ENCODE peak calls at places on chromosome 19, in seven cellular contexts. I, N, X, B, J, Z and Y are unnamed samples.

GRCh38 chr19:35269425-35270117 is 809 bp downstream of the USF2 start:
- DNase-seq in I (peak), N (peak), X (peak), B (peak), J (peak), Z (peak), Y (peak)

GRCh38 chr19:6501740-6502648 is at the start of gene TUBB4A:
- DNase-seq in I (no peak), N (no peak), X (no peak), B (no peak), J (peak), Z (no peak), Y (no peak)

GRCh38 chr19:28977826-28978225 is 235.1 kb downstream of the UQCRFS1 start:
- DNase-seq in I (no peak), N (no peak), X (no peak), B (no peak), J (no peak), Z (no peak), Y (no peak)

GRCh38 chr19:54179921-54180452 is 7.0 kb upstream of the TMC4 start:
- DNase-seq in I (no peak), N (no peak), X (no peak), B (no peak), J (no peak), Z (no peak), Y (no peak)

GRCh38 chr19:57606931-57607330 is 7.1 kb upstream of the ZNF134 start:
- DNase-seq in I (no peak), N (no peak), X (no peak), B (no peak), J (no peak), Z (no peak), Y (no peak)

GRCh38 chr19:33686687-33687541 is 65.2 kb downstream of the CHST8 start:
- DNase-seq in I (no peak), N (no peak), X (no peak), B (no peak), J (no peak), Z (no peak), Y (peak)

GRCh38 chr19:34165295-34165738 is 7.0 kb upstream of the LSM14A start:
- DNase-seq in I (no peak), N (no peak), X (no peak), B (no peak), J (no peak), Z (no peak), Y (no peak)

GRCh38 chr19:904545-904944 is 8.5 kb downstream of the R3HDM4 start:
- DNase-seq in I (no peak), N (no peak), X (no peak), B (no peak), J (no peak), Z (no peak), Y (no peak)

GRCh38 chr19:14070268-14071050 is 2.1 kb upstream of the MISP3 start:
- DNase-seq in I (no peak), N (no peak), X (no peak), B (no peak), J (no peak), Z (no peak), Y (peak)

GRCh38 chr19:49514151-49514550 is 1.7 kb downstream of the FCGRT start:
- DNase-seq in I (no peak), N (no peak), X (no peak), B (no peak), J (no peak), Z (no peak), Y (no peak)

GRCh38 chr19:49157445-49158224 is at the start of gene TRPM4:
- DNase-seq in I (no peak), N (peak), X (peak), B (peak), J (peak), Z (peak), Y (peak)

GRCh38 chr19:51712461-51713081 is 11.2 kb downstream of the HAS1 start:
- DNase-seq in I (no peak), N (no peak), X (no peak), B (no peak), J (no peak), Z (no peak), Y (no peak)

GRCh38 chr19:36488816-36489138 is 584 bp downstream of the ZNF566 start:
- DNase-seq in I (no peak), N (no peak), X (no peak), B (no peak), J (peak), Z (no peak), Y (no peak)

GRCh38 chr19:35462476-35462953 is 14.5 kb downstream of the FFAR2 start:
- DNase-seq in I (peak), N (no peak), X (no peak), B (no peak), J (peak), Z (no peak), Y (no peak)

GRCh38 chr19:11230621-11231386 is 8.6 kb upstream of the ANGPTL8 start:
- DNase-seq in I (no peak), N (no peak), X (no peak), B (no peak), J (no peak), Z (no peak), Y (no peak)

GRCh38 chr19:35144600-35145436 is 1.8 kb downstream of the FXYD7 start:
- DNase-seq in I (no peak), N (no peak), X (no peak), B (no peak), J (peak), Z (no peak), Y (no peak)

GRCh38 chr19:33399745-33400681 is 26.5 kb downstream of the CEBPG start:
- DNase-seq in I (no peak), N (peak), X (peak), B (no peak), J (no peak), Z (no peak), Y (no peak)

GRCh38 chr19:24074720-24075119 is 12.3 kb upstream of the ZNF254 start:
- DNase-seq in I (no peak), N (no peak), X (no peak), B (no peak), J (no peak), Z (no peak), Y (no peak)

GRCh38 chr19:33641261-33641660 is 19.5 kb downstream of the CHST8 start:
- DNase-seq in I (no peak), N (no peak), X (no peak), B (no peak), J (no peak), Z (no peak), Y (no peak)

GRCh38 chr19:51417107-51417806 is at the start of gene SIGLEC10:
- DNase-seq in I (no peak), N (no peak), X (no peak), B (no peak), J (peak), Z (no peak), Y (peak)

DNA sequence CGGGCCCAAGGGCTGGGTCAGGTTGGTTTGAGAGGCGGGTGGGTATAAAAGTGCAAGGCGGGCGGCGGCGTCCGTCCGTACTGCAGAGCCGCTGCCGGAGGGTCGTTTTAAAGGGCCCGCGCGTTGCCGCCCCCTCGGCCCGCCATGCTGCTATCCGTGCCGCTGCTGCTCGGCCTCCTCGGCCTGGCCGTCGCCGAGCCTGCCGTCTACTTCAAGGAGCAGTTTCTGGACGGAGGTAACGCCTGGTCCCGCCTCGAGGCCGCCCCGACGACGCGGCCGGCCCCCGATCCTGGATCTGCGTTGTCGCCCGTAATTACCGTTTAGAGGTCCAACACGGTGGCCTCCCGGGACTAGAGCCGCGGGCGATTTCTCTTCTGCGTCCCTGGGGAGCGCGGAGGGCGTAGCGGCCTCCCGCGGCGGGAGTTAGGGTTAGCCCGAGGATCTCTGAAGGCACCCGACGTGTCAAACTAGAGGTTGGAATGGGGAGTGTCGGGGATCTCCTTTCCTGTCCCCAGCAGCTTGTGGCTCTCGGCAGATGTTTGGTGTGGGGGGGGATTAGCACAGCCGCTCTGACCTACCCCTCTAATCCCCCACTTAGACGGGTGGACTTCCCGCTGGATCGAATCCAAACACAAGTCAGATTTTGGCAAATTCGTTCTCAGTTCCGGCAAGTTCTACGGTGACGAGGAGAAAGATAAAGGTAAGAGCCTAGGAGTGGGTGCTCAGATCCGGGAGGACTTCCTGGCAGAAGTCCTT is at the start of gene CALR:
- DNase-seq in I (no peak), N (no peak), X (peak), B (no peak), J (peak), Z (no peak), Y (peak)
- TF ChIP-seq CTCF in I (peak), N (no peak), X (peak), B (peak), J (peak), Z (peak), Y (no peak)

DNA sequence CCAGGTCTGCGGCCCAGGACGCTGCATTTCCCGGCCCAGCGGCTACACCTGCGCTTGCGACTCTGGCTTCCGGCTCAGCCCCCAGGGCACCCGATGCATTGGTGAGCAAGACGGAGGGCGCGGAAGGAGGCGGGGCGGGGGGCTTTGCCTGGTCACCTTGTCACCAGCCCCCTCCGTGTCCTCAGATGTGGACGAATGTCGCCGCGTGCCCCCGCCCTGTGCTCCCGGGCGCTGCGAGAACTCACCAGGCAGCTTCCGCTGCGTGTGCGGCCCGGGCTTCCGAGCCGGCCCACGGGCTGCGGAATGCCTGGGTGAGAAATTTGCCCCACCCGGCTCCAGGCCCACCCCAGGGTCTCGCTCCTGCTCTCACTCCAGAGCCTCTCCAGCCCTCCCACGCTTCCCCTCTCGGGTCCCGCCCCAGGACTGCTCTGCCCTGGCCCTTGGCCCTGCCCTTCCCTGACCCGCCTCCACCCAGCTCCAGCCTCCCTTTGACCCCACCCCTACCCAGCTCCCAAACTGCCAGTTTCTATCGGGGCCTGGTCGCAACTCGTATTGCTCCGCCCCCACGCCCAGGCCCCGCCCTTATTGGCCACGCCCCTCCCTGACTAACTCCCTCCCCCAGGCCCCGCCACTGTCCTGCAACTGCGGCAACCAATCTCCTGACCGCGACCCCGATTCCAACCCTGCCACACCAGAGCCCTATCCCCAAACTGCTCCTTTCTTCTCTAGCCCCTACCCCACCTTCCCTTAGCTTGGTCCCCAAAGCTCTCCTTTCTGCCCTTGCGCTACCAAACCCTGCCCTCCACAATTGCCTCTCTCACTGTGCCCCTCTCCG is 8.6 kb downstream of the LTBP4 start:
- DNase-seq in I (peak), N (peak), X (peak), B (peak), J (peak), Z (peak), Y (peak)
- TF ChIP-seq POLR2A in I (peak), N (peak), X (no peak), B (no peak), J (peak), Z (no peak), Y (no peak)

DNA sequence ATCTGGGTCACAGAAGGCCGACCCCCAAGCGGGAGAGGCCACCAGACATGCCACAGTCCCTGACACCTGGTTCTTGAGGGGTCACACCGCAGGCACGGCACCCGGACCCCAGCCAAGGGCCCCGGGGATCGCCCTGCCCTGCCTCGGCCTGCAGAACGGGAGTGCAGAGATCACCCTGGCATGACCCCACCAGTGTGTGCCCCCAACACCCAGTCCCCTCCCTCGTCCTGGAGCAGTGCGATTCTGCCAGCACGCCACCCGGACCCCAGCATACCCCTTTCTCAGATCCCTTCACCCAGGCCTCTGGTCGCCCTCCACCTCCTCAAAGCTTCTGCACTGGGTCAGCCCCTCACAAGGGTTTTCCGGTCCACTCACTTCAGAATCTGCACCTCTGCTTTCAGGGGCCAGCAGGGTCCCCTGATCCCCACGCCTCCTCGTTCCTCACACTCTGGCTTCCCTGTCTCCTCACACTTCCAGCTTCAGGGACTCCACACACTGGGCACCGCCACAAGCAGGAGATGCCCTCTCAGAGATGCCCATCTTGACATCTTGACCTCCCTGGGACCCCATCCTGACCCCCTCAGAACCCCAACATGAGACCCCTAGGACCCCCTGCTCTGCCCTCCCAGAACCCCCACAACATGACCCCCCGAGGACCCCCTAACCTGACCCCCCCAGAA is 2.8 kb downstream of the MAP2K2 start:
- DNase-seq in I (no peak), N (no peak), X (no peak), B (no peak), J (no peak), Z (no peak), Y (no peak)
- H3K4me3 ChIP-seq in I (no peak), N (no peak), X (no peak), B (no peak), J (no peak), Z (no peak), Y (no peak)

GRCh38 chr19:42217522-42218442 is at the start of gene DEDD2:
- DNase-seq in I (peak), N (peak), X (peak), B (peak), J (peak), Z (peak), Y (peak)
- TF ChIP-seq CTCF in I (peak), N (no peak), X (no peak), B (no peak), J (no peak), Z (no peak), Y (no peak)

GRCh38 chr19:12721656-12722565 is 1.8 kb downstream of the TNPO2 start:
- DNase-seq in I (no peak), N (no peak), X (peak), B (peak), J (peak), Z (peak), Y (peak)
- TF ChIP-seq POLR2A in I (peak), N (no peak), X (no peak), B (no peak), J (no peak), Z (no peak), Y (no peak)

GRCh38 chr19:47650695-47651094 is 41.8 kb downstream of the BICRA start:
- DNase-seq in I (no peak), N (no peak), X (no peak), B (no peak), J (no peak), Z (no peak), Y (no peak)
- H3K4me3 ChIP-seq in I (no peak), N (no peak), X (no peak), B (no peak), J (no peak), Z (no peak), Y (no peak)

DNA sequence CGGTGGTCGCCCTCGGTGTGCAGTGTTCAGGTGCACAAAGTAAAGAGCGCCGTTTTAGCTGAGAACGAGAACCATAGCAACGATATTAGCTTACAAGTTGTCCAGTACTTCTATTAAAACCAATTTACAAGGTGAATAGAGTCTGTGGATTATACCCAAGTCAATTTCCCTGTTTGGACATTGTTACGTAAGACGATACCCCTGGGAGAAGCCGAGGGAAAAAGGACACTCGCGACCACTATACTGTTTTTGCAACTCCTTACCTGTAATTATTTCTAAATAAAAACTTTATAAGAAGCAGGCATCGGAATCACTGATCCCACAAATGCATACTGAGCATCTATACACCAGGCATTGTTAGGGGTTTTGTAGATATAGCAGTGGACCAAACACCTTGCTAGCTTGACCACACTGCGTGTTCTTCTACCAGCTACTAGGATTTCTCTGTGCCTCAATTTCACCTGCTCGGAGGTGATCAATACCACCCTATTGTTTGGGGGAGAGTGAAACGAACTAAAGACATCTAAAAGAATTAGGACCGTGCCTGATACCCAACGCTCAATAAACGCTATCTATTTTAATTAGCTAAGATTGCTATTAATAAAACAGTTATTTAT is 488 bp upstream of the EEF2 start:
- DNase-seq in I (no peak), N (no peak), X (no peak), B (no peak), J (no peak), Z (peak), Y (peak)
- TF ChIP-seq CTCF in I (no peak), N (no peak), X (no peak), B (no peak), J (no peak), Z (no peak), Y (no peak)

DNA sequence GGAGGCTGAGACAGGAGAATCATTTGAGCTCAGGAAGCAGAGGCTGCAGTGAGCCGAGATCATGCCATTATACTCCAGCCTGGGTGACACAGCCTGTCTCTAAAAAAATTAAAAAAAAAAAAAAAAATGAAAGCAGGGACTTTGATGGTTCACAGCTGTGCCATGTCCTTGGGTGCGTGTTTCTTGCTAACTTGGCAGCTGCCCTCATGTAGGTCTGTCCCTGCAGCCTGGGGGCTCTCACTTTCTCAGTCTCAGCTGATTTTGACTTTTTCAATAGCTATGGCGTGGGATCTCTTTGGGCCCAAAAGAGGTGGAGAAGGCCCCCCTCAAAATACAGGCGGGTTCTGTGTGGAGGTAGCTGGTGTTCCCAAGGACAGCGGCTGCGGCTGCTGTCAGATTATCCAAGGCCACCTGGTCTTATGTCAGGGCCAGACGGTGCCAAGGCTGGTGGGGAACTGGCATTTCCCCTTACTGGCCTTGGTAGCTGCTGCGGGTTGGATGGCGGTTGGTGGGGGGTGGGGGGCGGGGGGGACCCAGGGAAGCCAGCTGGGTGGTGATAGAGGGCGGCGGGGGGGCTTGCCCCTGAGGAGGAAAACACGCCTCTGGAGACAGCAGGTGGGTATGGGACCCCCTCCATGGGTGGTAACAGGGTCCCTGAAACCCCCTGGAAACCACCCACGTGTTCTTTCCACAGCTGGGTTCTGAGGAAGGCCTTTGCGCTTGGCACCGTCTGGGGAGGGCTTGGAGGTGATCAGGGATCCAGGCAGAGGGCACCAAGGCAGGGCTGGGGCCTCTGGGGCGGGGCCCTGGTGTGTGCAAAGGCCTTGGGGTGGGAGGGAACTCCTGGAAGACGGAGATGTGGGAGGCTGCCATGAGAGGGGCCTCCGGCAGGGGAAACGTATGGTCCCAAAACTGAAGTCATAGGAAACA is 4.2 kb downstream of the TIMM13 start:
- DNase-seq in I (no peak), N (no peak), X (no peak), B (no peak), J (no peak), Z (no peak), Y (no peak)
- TF ChIP-seq POLR2A in I (no peak), N (no peak), X (no peak), B (no peak), J (no peak), Z (no peak), Y (no peak)